ENCODE peak calls at places on chromosomes 12 and 14, in five cellular contexts. B is mucosa of descending colon; O is T-helper 17 cell; U is CD4-positive, alpha-beta T cell; Q is PC-3. R is an unnamed sample.

GRCh38 chr14:24777678-24778077 is 143.7 kb upstream of the GZMB start:
- DNase-seq in Q (no peak), O (no peak), U (no peak), B (no peak), R (no peak)

GRCh38 chr14:92529895-92530294 is 16.3 kb downstream of the RIN3 start:
- DNase-seq in B (no peak), U (no peak), O (no peak), Q (peak; percentile 18), R (no peak)

GRCh38 chr14:103100281-103101121 is 6.0 kb downstream of the EXOC3L4 start:
- DNase-seq in Q (no peak), U (no peak), O (no peak), B (no peak), R (no peak)

GRCh38 chr12:54935235-54935951 is 49.2 kb downstream of the TESPA1 start:
- DNase-seq in Q (peak; percentile 94), U (peak; percentile 27), B (no peak), O (no peak), R (peak; percentile 63)

GRCh38 chr12:45268672-45269406 is 52.9 kb downstream of the ANO6 start:
- DNase-seq in Q (peak; percentile 95), U (no peak), O (no peak), B (peak; percentile 51), R (no peak)

GRCh38 chr14:100025111-100025510 is 40.1 kb upstream of the EVL start:
- DNase-seq in B (no peak), U (no peak), O (no peak), Q (peak; percentile 58), R (no peak)

GRCh38 chr12:52285172-52285745 is 6.1 kb downstream of the KRT81 start:
- DNase-seq in Q (peak; percentile 93), O (no peak), U (no peak), B (no peak), R (no peak)

GRCh38 chr12:75591628-75592027 is 80.2 kb upstream of the KRR1 start:
- DNase-seq in O (no peak), U (no peak), B (no peak), Q (no peak), R (no peak)

GRCh38 chr12:91959220-91959619 is 186.4 kb downstream of the BTG1 start:
- DNase-seq in U (no peak), Q (no peak), O (no peak), B (no peak), R (no peak)

GRCh38 chr12:57461326-57461903 is 1.8 kb downstream of the GLI1 start:
- DNase-seq in Q (peak; percentile 32), O (peak; percentile 41), B (peak; percentile 81), U (no peak), R (no peak)

GRCh38 chr14:70701610-70702009 is 59.9 kb downstream of the TTC9 start:
- DNase-seq in U (no peak), Q (no peak), O (no peak), B (no peak), R (no peak)

GRCh38 chr14:59690426-59690825 is 113.8 kb upstream of the CCDC175 start:
- DNase-seq in Q (no peak), U (no peak), O (no peak), B (no peak), R (no peak)

GRCh38 chr12:68440068-68440581 is 108.0 kb upstream of the MDM1 start:
- DNase-seq in U (no peak), B (no peak), O (no peak), Q (peak; percentile 50), R (no peak)

GRCh38 chr12:120445911-120446909 is at the start of the genes GATC and TRIAP1:
- DNase-seq in O (peak; percentile 72), B (peak; percentile 91), Q (peak; percentile 89), U (peak; percentile 68), R (peak; percentile 86)

GRCh38 chr14:31682768-31683167 is 121.6 kb downstream of the NUBPL start:
- DNase-seq in Q (no peak), U (no peak), B (no peak), O (no peak), R (no peak)

GRCh38 chr14:73718742-73719251 is 4.6 kb upstream of the PNMA1 start:
- DNase-seq in Q (no peak), U (no peak), B (no peak), O (no peak), R (no peak)

GRCh38 chr14:95885866-95886265 is 9.2 kb downstream of the TUNAR start:
- DNase-seq in U (no peak), Q (no peak), B (no peak), O (no peak), R (no peak)

GRCh38 chr12:102963796-102964195 is 6.3 kb downstream of the ASCL1 start:
- DNase-seq in O (no peak), Q (no peak), U (no peak), B (no peak), R (no peak)

GRCh38 chr12:52827499-52828090 is 6.5 kb downstream of the KRT79 start:
- DNase-seq in B (no peak), U (no peak), Q (no peak), O (no peak), R (no peak)

GRCh38 chr14:35300228-35300627 is 8.0 kb downstream of the PSMA6 start:
- DNase-seq in Q (no peak), U (no peak), B (no peak), O (no peak), R (no peak)

GRCh38 chr14:20194101-20194500 is 3.4 kb downstream of the OR11G2 start:
- DNase-seq in O (no peak), U (no peak), B (no peak), Q (no peak), R (no peak)
- H3K9me3 ChIP-seq in O (no peaks in the 10 kb centered on the region), U (no peaks in the 10 kb centered on the region), B (no peaks in the 10 kb centered on the region), Q (no peaks in the 10 kb centered on the region), R (no peaks in the 10 kb centered on the region)

GRCh38 chr14:105843444-105844046 is 317.2 kb downstream of the TMEM121 start:
- DNase-seq in Q (no peak), U (no peak), O (peak; percentile 6), B (no peak), R (no peak)
- H3K9me3 ChIP-seq in Q (no peaks in the 10 kb centered on the region), U (no peaks in the 10 kb centered on the region), O (no peaks in the 10 kb centered on the region), B (no peaks in the 10 kb centered on the region), R (no peaks in the 10 kb centered on the region)

GRCh38 chr14:105861985-105862465 is 335.6 kb downstream of the TMEM121 start:
- DNase-seq in U (no peak), Q (no peak), B (peak; percentile 52), O (peak; percentile 10), R (peak; percentile 1)
- H3K9me3 ChIP-seq in U (no peaks in the 10 kb centered on the region), Q (no peaks in the 10 kb centered on the region), B (no peaks in the 10 kb centered on the region), O (no peaks in the 10 kb centered on the region), R (no peaks in the 10 kb centered on the region)

GRCh38 chr14:36583242-36584166 is 1.1 kb upstream of the NKX2-8 start:
- DNase-seq in Q (no peak), U (no peak), O (no peak), B (no peak), R (no peak)
- H3K9me3 ChIP-seq in Q (no peaks in the 10 kb centered on the region), U (no peaks in the 10 kb centered on the region), O (no peaks in the 10 kb centered on the region), B (no peaks in the 10 kb centered on the region), R (no peaks in the 10 kb centered on the region)

GRCh38 chr12:131131077-131131807 is 177.5 kb downstream of the ADGRD1 start:
- DNase-seq in U (no peak), O (no peak), Q (no peak), B (peak; percentile 35), R (no peak)

GRCh38 chr12:131128556-131128955 is 174.8 kb downstream of the ADGRD1 start:
- DNase-seq in U (no peak), Q (no peak), B (no peak), O (no peak), R (no peak)

GRCh38 chr12:131130311-131130911 is 176.7 kb downstream of the ADGRD1 start:
- DNase-seq in O (no peak), Q (no peak), B (peak; percentile 46), U (no peak), R (no peak)

GRCh38 chr12:131131808-131132117 is 178.1 kb downstream of the ADGRD1 start:
- DNase-seq in U (no peak), B (peak; percentile 33), O (no peak), Q (no peak), R (no peak)

GRCh38 chr12:131129839-131130238 is 176.1 kb downstream of the ADGRD1 start:
- DNase-seq in O (no peak), B (no peak), U (no peak), Q (peak; percentile 69), R (no peak)
- H3K9me3 ChIP-seq in O (no peaks in the 10 kb centered on the region), B (peaks cover 6% of the 10 kb centered on the region), U (no peaks in the 10 kb centered on the region), Q (no peaks in the 10 kb centered on the region), R (no peaks in the 10 kb centered on the region)

GRCh38 chr14:98605043-98605442 is 667.0 kb downstream of the BCL11B start:
- DNase-seq in U (no peak), O (no peak), B (no peak), Q (no peak), R (no peak)

GRCh38 chr14:98608071-98609060 is 663.6 kb downstream of the BCL11B start:
- DNase-seq in B (no peak), O (no peak), Q (no peak), U (peak; percentile 9), R (peak; percentile 7)

GRCh38 chr14:98606816-98607215 is 665.2 kb downstream of the BCL11B start:
- DNase-seq in B (no peak), O (no peak), Q (no peak), U (no peak), R (no peak)

GRCh38 chr14:98607341-98607910 is 664.6 kb downstream of the BCL11B start:
- DNase-seq in B (no peak), O (no peak), Q (no peak), U (no peak), R (no peak)

GRCh38 chr14:98606041-98606640 is 665.9 kb downstream of the BCL11B start:
- DNase-seq in U (no peak), B (no peak), Q (no peak), O (no peak), R (no peak)
- H3K9me3 ChIP-seq in U (no peaks in the 10 kb centered on the region), B (no peaks in the 10 kb centered on the region), Q (peaks cover 2% of the 10 kb centered on the region), O (no peaks in the 10 kb centered on the region), R (no peaks in the 10 kb centered on the region)

GRCh38 chr14:83913466-83913865 is 1616.5 kb upstream of the FLRT2 start:
- DNase-seq in O (no peak), Q (peak; percentile 8), B (no peak), U (no peak), R (no peak)
- H3K9me3 ChIP-seq in O (no peaks in the 10 kb centered on the region), Q (peaks cover 11% of the 10 kb centered on the region), B (peaks cover 16% of the 10 kb centered on the region), U (no peaks in the 10 kb centered on the region), R (peaks cover 4% of the 10 kb centered on the region)

R was measured in CD4-positive, CD25-positive, alpha-beta regulatory T cell.